ENCODE peak calls at places on chromosomes 1 and 21, in six cellular contexts. K is SK-N-SH, H is kidney epithelial cell, J is fibroblast of lung, W is AG04449, Z is H1. R is an unnamed sample.

GRCh38 chr1:226904772-226905171 is 34.4 kb downstream of the PSEN2 start:
- DNase-seq in K (no peak), H (no peak), J (no peak), W (no peak), Z (no peak), R (no peak)

GRCh38 chr1:212606734-212607205 is 1.8 kb upstream of the ATF3 start:
- DNase-seq in K (peak), H (no peak), J (no peak), W (no peak), Z (no peak), R (peak)

GRCh38 chr1:244614879-244615278 is 38.0 kb upstream of the DESI2 start:
- DNase-seq in K (no peak), H (no peak), J (peak), W (no peak), Z (no peak), R (no peak)

GRCh38 chr1:32724678-32725594 is 22.4 kb upstream of the SYNC start:
- DNase-seq in K (peak), H (peak), J (peak), W (peak), Z (peak), R (peak)

GRCh38 chr1:18110968-18111367 is 3.4 kb downstream of the IGSF21 start:
- DNase-seq in K (no peak), H (no peak), J (no peak), W (no peak), Z (peak), R (peak)

GRCh38 chr21:17819114-17819877 is at the start of gene C21orf91:
- DNase-seq in K (peak), H (peak), J (peak), W (peak), Z (peak), R (peak)

GRCh38 chr1:207644852-207645631 is at the start of gene CR1L:
- DNase-seq in K (peak), H (no peak), J (peak), W (no peak), Z (no peak), R (peak)

GRCh38 chr1:93573940-93574469 is 107.6 kb downstream of the BCAR3 start:
- DNase-seq in K (no peak), H (no peak), J (no peak), W (no peak), Z (no peak), R (no peak)

DNA sequence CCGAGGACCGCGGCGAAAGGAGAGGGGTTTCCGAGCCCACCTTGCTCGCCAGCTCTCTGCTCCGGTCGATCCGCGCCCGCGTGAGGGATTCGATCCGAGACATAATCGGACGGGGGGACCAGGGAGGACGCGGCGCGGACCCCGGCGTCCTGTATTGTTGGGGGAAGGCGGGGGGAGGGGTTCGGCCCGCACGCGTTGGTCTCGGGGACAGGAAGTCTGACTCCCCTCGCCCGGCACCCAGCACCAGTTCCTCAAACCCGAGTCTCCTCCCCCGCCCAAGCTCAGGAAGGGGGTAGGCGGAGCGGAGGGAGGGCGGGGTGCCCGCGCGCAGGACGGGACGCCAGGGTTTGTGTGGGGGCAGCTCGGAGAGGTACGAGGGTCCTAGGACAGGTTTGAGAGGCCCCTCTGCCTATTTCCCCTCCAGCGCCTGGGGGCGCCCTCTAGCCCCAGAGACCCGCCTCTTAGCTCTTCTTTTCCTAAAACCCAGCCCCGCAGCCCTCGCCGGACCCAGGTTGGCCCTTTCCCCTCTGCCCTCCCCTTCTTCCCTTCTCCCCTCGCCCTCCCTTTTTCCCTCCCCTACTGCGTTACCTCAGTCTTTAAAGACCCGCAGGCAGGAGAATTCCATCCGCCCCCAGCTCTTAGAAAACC is at the start of gene ARHGEF2:
- DNase-seq in K (peak), H (no peak), J (peak), W (no peak), Z (peak), R (peak)
- TF ChIP-seq CTCF in K (peak), H (peak), J (peak), W (peak), Z (peak), R (peak)

GRCh38 chr1:107499139-107499744 is 358.4 kb downstream of the NTNG1 start:
- DNase-seq in K (no peak), H (no peak), J (no peak), W (no peak), Z (no peak), R (no peak)

GRCh38 chr1:107496002-107496401 is 355.2 kb downstream of the NTNG1 start:
- DNase-seq in K (no peak), H (no peak), J (no peak), W (no peak), Z (no peak), R (no peak)

GRCh38 chr1:107491582-107491981 is 350.7 kb downstream of the NTNG1 start:
- DNase-seq in K (no peak), H (no peak), J (no peak), W (no peak), Z (no peak), R (no peak)

GRCh38 chr1:107493111-107493716 is 352.4 kb downstream of the NTNG1 start:
- DNase-seq in K (peak), H (no peak), J (no peak), W (no peak), Z (no peak), R (no peak)

GRCh38 chr1:107494061-107494460 is 353.2 kb downstream of the NTNG1 start:
- DNase-seq in K (no peak), H (no peak), J (no peak), W (no peak), Z (no peak), R (no peak)
- TF ChIP-seq CTCF in K (no peak), H (no peak), J (no peak), W (no peak), Z (no peak), R (no peak)

GRCh38 chr1:247400685-247401084 is 15.3 kb upstream of the NLRP3 start:
- DNase-seq in K (no peak), H (no peak), J (no peak), W (no peak), Z (no peak), R (no peak)
- TF ChIP-seq CTCF in K (peak), H (no peak), J (no peak), W (no peak), Z (peak), R (no peak)

DNA sequence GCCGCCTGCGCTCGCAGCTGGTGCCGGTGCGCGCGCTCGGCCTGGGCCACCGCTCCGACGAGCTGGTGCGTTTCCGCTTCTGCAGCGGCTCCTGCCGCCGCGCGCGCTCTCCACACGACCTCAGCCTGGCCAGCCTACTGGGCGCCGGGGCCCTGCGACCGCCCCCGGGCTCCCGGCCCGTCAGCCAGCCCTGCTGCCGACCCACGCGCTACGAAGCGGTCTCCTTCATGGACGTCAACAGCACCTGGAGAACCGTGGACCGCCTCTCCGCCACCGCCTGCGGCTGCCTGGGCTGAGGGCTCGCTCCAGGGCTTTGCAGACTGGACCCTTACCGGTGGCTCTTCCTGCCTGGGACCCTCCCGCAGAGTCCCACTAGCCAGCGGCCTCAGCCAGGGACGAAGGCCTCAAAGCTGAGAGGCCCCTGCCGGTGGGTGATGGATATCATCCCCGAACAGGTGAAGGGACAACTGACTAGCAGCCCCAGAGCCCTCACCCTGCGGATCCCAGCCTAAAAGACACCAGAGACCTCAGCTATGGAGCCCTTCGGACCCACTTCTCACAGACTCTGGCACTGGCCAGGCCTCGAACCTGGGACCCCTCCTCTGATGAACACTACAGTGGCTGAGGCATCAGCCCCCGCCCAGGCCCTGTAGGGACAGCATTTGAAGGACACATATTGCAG is 3.0 kb downstream of the ARTN start:
- DNase-seq in K (peak), H (no peak), J (peak), W (no peak), Z (peak), R (peak)
- TF ChIP-seq CTCF in K (no peak), H (no peak), J (peak), W (no peak), Z (peak), R (no peak)

GRCh38 chr1:192808588-192809285 is at the start of gene RGS2:
- DNase-seq in K (peak), H (peak), J (peak), W (peak), Z (peak), R (peak)
- TF ChIP-seq CTCF in K (peak), H (no peak), J (no peak), W (no peak), Z (no peak), R (no peak)

GRCh38 chr21:38806942-38807284 is 1.2 kb downstream of the ETS2 start:
- DNase-seq in K (peak), H (no peak), J (peak), W (no peak), Z (no peak), R (peak)

GRCh38 chr21:38806153-38806941 is 618 bp downstream of the ETS2 start:
- DNase-seq in K (peak), H (no peak), J (peak), W (no peak), Z (peak), R (peak)

GRCh38 chr21:38804030-38804616 is 1.6 kb upstream of the ETS2 start:
- DNase-seq in K (no peak), H (no peak), J (peak), W (no peak), Z (no peak), R (no peak)

GRCh38 chr21:38804617-38805281 is 980 bp upstream of the ETS2 start:
- DNase-seq in K (peak), H (no peak), J (peak), W (no peak), Z (peak), R (peak)

GRCh38 chr21:38805282-38806152 is at the start of gene ETS2:
- DNase-seq in K (peak), H (no peak), J (peak), W (peak), Z (peak), R (peak)
- TF ChIP-seq CTCF in K (no peak), H (no peak), J (no peak), W (peak), Z (no peak), R (no peak)

GRCh38 chr1:43704838-43705237 is 2.5 kb upstream of the ST3GAL3 start:
- DNase-seq in K (no peak), H (no peak), J (peak), W (no peak), Z (no peak), R (no peak)
- TF ChIP-seq CTCF in K (peak), H (peak), J (peak), W (peak), Z (peak), R (peak)